ENCODE peak calls at places on chromosomes 3 and 15, in five cellular contexts. W is CD8-positive, alpha-beta T cell; T is body of pancreas; G is HCT116; R is neural crest cell. M is an unnamed sample.

GRCh38 chr3:165919284-165919683 is 82.1 kb upstream of the BCHE start:
- DNase-seq in R (no peak), T (no peak), G (no peak), W (no peak), M (no peak)

GRCh38 chr15:31473384-31474058 is 146.9 kb downstream of the KLF13 start:
- DNase-seq in T (no peak), R (no peak), G (no peak), W (no peak), M (peak; percentile 10)

GRCh38 chr3:113287111-113287817 is 75.9 kb downstream of the BOC start:
- DNase-seq in W (no peak), G (peak; percentile 21), T (no peak), R (no peak), M (no peak)

GRCh38 chr3:129827765-129828164 is 65.7 kb downstream of the TMCC1 start:
- DNase-seq in G (no peak), R (no peak), T (peak; percentile 21), W (peak; percentile 51), M (no peak)

GRCh38 chr3:129756871-129757270 is 136.6 kb downstream of the TMCC1 start:
- DNase-seq in R (no peak), G (no peak), W (no peak), T (peak; percentile 15), M (no peak)

GRCh38 chr15:49860101-49860500 is 239.3 kb downstream of the DTWD1 start:
- DNase-seq in R (no peak), W (no peak), T (peak; percentile 24), G (no peak), M (no peak)

GRCh38 chr3:194040501-194041273 is 95.3 kb upstream of the HES1 start:
- DNase-seq in R (no peak), T (no peak), G (no peak), W (no peak), M (no peak)

GRCh38 chr3:53604232-53604631 is 109.8 kb downstream of the CACNA1D start:
- DNase-seq in T (no peak), W (no peak), G (no peak), R (no peak), M (peak; percentile 32)

GRCh38 chr3:9934235-9934621 is 594 bp downstream of the CRELD1 start:
- DNase-seq in G (no peak), T (no peak), W (peak; percentile 68), R (no peak), M (no peak)

GRCh38 chr3:1252061-1252430 is 159.2 kb downstream of the CNTN6 start:
- DNase-seq in T (no peak), G (no peak), R (no peak), W (no peak), M (no peak)

GRCh38 chr15:38671675-38672141 is 107.1 kb upstream of the RASGRP1 start:
- DNase-seq in G (no peak), R (no peak), W (peak; percentile 70), T (no peak), M (no peak)

GRCh38 chr3:63662500-63662899 is 10.0 kb downstream of the SNTN start:
- DNase-seq in G (no peak), W (no peak), T (no peak), R (no peak), M (no peak)

GRCh38 chr3:42749753-42750231 is 23.3 kb downstream of the CCDC13 start:
- DNase-seq in W (no peak), T (peak; percentile 36), R (no peak), G (no peak), M (no peak)

GRCh38 chr3:135106445-135106844 is 311.4 kb downstream of the EPHB1 start:
- DNase-seq in T (peak; percentile 40), W (no peak), R (peak; percentile 58), G (no peak), M (no peak)

GRCh38 chr15:37112963-37113362 is 12.6 kb upstream of the MEIS2 start:
- DNase-seq in T (no peak), R (no peak), W (no peak), G (no peak), M (no peak)
- TF ChIP-seq CTCF in T (no peak), R (no peak), W (no peak), G (no peak), M (no peak)

GRCh38 chr15:99732268-99732641 is 982 bp downstream of the LYSMD4 start:
- DNase-seq in T (peak; percentile 18), R (no peak), G (no peak), W (no peak), M (no peak)

GRCh38 chr15:99727733-99728132 is 5.5 kb downstream of the LYSMD4 start:
- DNase-seq in G (no peak), T (no peak), W (no peak), R (no peak), M (no peak)

GRCh38 chr15:99729327-99729726 is 3.9 kb downstream of the LYSMD4 start:
- DNase-seq in W (no peak), T (no peak), G (no peak), R (no peak), M (no peak)

GRCh38 chr15:99731336-99732267 is 1.6 kb downstream of the LYSMD4 start:
- DNase-seq in R (no peak), W (no peak), G (no peak), T (peak; percentile 50), M (no peak)

DNA sequence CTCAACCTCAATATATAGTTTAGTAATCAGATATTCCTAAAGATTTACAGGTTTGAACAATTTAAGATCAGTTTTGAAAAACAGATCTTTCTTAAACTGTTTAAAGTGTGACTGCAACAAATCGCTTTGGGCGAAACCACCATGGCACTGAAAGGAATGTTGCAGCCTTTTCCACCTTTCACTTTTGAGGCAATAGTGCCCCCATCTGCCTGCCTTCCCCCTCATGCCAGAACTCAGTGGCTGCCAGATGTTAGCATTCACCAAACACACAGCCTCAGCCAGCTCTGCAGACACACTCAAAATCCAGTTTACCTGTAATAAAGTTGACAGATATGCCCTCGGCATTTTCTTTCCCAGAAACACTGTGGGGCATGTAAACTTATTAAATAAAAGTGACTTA is 3.3 kb downstream of the LYSMD4 start:
- DNase-seq in T (peak; percentile 10), R (no peak), G (no peak), W (no peak), M (no peak)
- TF ChIP-seq CTCF in T (no peak), R (peak; percentile 41), G (peak; percentile 52), W (no peak), M (peak; percentile 76)

DNA sequence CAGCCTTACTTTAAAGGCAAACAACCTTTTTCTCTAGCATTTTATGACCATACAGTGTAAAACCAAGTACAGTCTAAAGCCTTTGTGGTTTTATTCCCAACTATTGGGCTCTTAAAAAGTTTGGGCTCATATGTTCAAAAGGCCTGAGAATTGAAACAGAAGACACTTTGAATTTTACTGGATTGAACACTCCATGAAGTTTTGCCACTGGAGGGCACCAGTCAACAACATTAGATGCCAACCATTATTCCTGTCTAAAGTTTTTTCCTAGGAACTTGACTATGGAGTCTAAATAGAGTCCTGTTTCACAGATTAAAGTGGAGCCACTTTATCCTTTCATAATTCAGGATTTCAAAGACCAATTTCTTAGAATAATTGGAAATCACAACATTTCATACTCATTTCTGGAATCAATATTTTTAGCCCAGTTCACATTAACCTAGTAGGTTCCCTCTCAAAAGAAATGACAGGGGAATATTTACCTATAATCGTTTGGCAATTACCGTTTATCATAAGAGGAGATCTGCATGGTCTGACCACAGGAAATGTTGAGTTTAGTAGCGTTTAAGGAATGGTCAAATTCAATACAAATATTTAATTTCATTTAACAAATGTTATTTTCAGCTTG is 244.1 kb upstream of the PDZRN3 start:
- DNase-seq in T (peak; percentile 46), R (peak; percentile 54), W (no peak), G (no peak), M (no peak)
- TF ChIP-seq CTCF in T (peak; percentile 54), R (peak; percentile 82), W (no peak), G (peak; percentile 46), M (peak; percentile 78)

GRCh38 chr15:58931985-58932384 is 1.5 kb downstream of the SLTM start:
- DNase-seq in W (no peak), G (no peak), R (no peak), T (peak; percentile 60), M (no peak)

GRCh38 chr15:58932791-58933310 is 628 bp downstream of the SLTM start:
- DNase-seq in T (peak; percentile 51), G (no peak), R (no peak), W (no peak), M (peak; percentile 88)

GRCh38 chr15:58934521-58934920 is 1.0 kb upstream of the SLTM start:
- DNase-seq in T (no peak), W (no peak), R (no peak), G (peak; percentile 4), M (no peak)

GRCh38 chr15:58934114-58934447 is 602 bp upstream of the SLTM start:
- DNase-seq in T (no peak), G (no peak), W (no peak), R (no peak), M (no peak)

DNA sequence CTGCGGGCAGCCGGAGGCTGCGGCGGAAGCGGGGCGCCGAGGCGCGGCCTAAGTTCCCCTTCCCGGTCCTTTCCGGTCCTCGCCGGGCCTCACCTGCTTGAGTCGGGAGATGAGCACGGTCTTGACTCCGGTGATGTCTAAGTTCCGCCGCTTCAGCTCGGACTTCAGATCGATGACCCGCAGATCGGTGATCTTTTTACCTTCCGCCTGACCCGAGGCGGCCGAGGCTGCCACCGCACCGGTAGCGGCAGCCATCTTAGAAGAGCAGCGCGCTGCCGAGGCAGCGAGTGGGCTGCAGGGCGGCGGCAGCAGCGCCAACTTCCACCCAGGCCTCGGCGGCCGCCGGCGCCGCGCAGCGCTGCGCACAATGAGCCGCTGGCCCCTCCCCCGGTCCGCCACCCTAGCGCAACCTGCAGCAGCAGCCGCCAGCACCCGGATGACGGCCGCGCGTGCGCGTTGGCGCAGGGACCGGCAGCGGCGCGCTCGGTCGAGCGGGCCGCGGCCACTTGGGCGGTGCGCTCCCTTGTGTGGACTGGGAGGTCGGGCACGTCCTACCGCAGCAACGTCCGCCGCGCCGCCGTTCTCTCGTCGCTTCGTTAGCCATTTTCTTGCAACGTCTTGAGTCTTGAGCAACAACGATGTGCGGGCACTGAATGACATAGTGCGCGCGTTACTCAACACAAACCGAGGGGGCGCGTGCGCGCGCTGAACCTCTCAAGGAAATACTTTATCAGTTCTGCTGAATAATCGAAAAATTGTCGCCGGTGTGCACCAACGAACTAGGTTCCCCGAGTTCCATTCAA is at the start of gene SLTM:
- DNase-seq in G (peak; percentile 82), T (peak; percentile 96), W (peak; percentile 95), R (peak; percentile 83), M (peak; percentile 97)
- TF ChIP-seq CTCF in G (no peak), T (no peak), W (peak; percentile 30), R (peak; percentile 53), M (peak; percentile 37)

GRCh38 chr3:115659861-115660260 is 36.6 kb downstream of the GAP43 start:
- DNase-seq in T (no peak), G (no peak), R (no peak), W (no peak), M (no peak)
- TF ChIP-seq CTCF in T (no peak), G (no peak), R (no peak), W (no peak), M (no peak)

GRCh38 chr15:63277893-63278505 is 594 bp downstream of the APH1B start:
- DNase-seq in T (peak; percentile 13), G (no peak), R (no peak), W (no peak), M (no peak)
- TF ChIP-seq CTCF in T (no peak), G (no peak), R (no peak), W (no peak), M (no peak)